ENCODE peak calls at places on chromosomes 13 and 19, in nine cellular contexts. One of them, this sample, is unnamed.

GRCh38 chr19:48321372-48321621 is 4.1 kb upstream of the EMP3 start:
- DNase-seq in NCI-H1092: peak
- DNase-seq in heart left ventricle: peak
- DNase-seq in GM23248: peak
- DNase-seq in CD8-positive, alpha-beta T cell: peak
- DNase-seq in NCI-H2029: peak
- DNase-seq in activated CD4-positive, alpha-beta T cell treated with anti-CD3 and anti-CD28 coated beads, Interleukin-2, amount 50 U/mL, for 24 hours: peak
- DNase-seq in tibial artery: peak
- DNase-seq in myocyte: peak
- DNase-seq in this sample: peak

GRCh38 chr19:12668937-12669271 is 2.3 kb downstream of the WDR83 start:
- DNase-seq in NCI-H1092: no peak
- DNase-seq in heart left ventricle: peak
- DNase-seq in GM23248: peak
- DNase-seq in CD8-positive, alpha-beta T cell: no peak
- DNase-seq in NCI-H2029: no peak
- DNase-seq in activated CD4-positive, alpha-beta T cell treated with anti-CD3 and anti-CD28 coated beads, Interleukin-2, amount 50 U/mL, for 24 hours: peak
- DNase-seq in tibial artery: peak
- DNase-seq in myocyte: peak
- DNase-seq in this sample: peak

GRCh38 chr19:7272856-7273578 is 21.2 kb downstream of the INSR start:
- DNase-seq in NCI-H1092: no peak
- DNase-seq in heart left ventricle: no peak
- DNase-seq in GM23248: peak
- DNase-seq in CD8-positive, alpha-beta T cell: no peak
- DNase-seq in NCI-H2029: no peak
- DNase-seq in activated CD4-positive, alpha-beta T cell treated with anti-CD3 and anti-CD28 coated beads, Interleukin-2, amount 50 U/mL, for 24 hours: no peak
- DNase-seq in tibial artery: no peak
- DNase-seq in myocyte: no peak
- DNase-seq in this sample: no peak

GRCh38 chr13:24074687-24075086 is 85.8 kb upstream of the SPATA13 start:
- DNase-seq in NCI-H1092: no peak
- DNase-seq in heart left ventricle: no peak
- DNase-seq in GM23248: no peak
- DNase-seq in CD8-positive, alpha-beta T cell: no peak
- DNase-seq in NCI-H2029: no peak
- DNase-seq in activated CD4-positive, alpha-beta T cell treated with anti-CD3 and anti-CD28 coated beads, Interleukin-2, amount 50 U/mL, for 24 hours: no peak
- DNase-seq in tibial artery: peak
- DNase-seq in myocyte: no peak
- DNase-seq in this sample: no peak

GRCh38 chr19:6103217-6103644 is 7.1 kb downstream of the RFX2 start:
- DNase-seq in NCI-H1092: no peak
- DNase-seq in heart left ventricle: peak
- DNase-seq in GM23248: peak
- DNase-seq in CD8-positive, alpha-beta T cell: no peak
- DNase-seq in NCI-H2029: no peak
- DNase-seq in activated CD4-positive, alpha-beta T cell treated with anti-CD3 and anti-CD28 coated beads, Interleukin-2, amount 50 U/mL, for 24 hours: no peak
- DNase-seq in tibial artery: peak
- DNase-seq in myocyte: peak
- DNase-seq in this sample: no peak

GRCh38 chr13:86567119-86567518 is 767.9 kb upstream of the SLITRK6 start:
- DNase-seq in NCI-H1092: no peak
- DNase-seq in heart left ventricle: no peak
- DNase-seq in GM23248: no peak
- DNase-seq in CD8-positive, alpha-beta T cell: no peak
- DNase-seq in NCI-H2029: no peak
- DNase-seq in activated CD4-positive, alpha-beta T cell treated with anti-CD3 and anti-CD28 coated beads, Interleukin-2, amount 50 U/mL, for 24 hours: no peak
- DNase-seq in tibial artery: no peak
- DNase-seq in myocyte: no peak
- DNase-seq in this sample: no peak

GRCh38 chr13:67168384-67168783 is 61.8 kb downstream of the PCDH9 start:
- DNase-seq in NCI-H1092: no peak
- DNase-seq in heart left ventricle: no peak
- DNase-seq in GM23248: no peak
- DNase-seq in CD8-positive, alpha-beta T cell: no peak
- DNase-seq in NCI-H2029: no peak
- DNase-seq in activated CD4-positive, alpha-beta T cell treated with anti-CD3 and anti-CD28 coated beads, Interleukin-2, amount 50 U/mL, for 24 hours: no peak
- DNase-seq in tibial artery: no peak
- DNase-seq in myocyte: no peak
- DNase-seq in this sample: no peak

GRCh38 chr19:50721441-50722137 is 1.6 kb upstream of the CLEC11A start:
- DNase-seq in NCI-H1092: no peak
- DNase-seq in heart left ventricle: no peak
- DNase-seq in GM23248: peak
- DNase-seq in CD8-positive, alpha-beta T cell: no peak
- DNase-seq in NCI-H2029: no peak
- DNase-seq in activated CD4-positive, alpha-beta T cell treated with anti-CD3 and anti-CD28 coated beads, Interleukin-2, amount 50 U/mL, for 24 hours: no peak
- DNase-seq in tibial artery: no peak
- DNase-seq in myocyte: peak
- DNase-seq in this sample: no peak

GRCh38 chr13:106259928-106260327 is 275.5 kb downstream of the EFNB2 start:
- DNase-seq in NCI-H1092: no peak
- DNase-seq in heart left ventricle: no peak
- DNase-seq in GM23248: no peak
- DNase-seq in CD8-positive, alpha-beta T cell: no peak
- DNase-seq in NCI-H2029: no peak
- DNase-seq in activated CD4-positive, alpha-beta T cell treated with anti-CD3 and anti-CD28 coated beads, Interleukin-2, amount 50 U/mL, for 24 hours: no peak
- DNase-seq in tibial artery: no peak
- DNase-seq in myocyte: no peak
- DNase-seq in this sample: no peak

GRCh38 chr19:6276447-6276846 is 3.3 kb downstream of the MLLT1 start:
- DNase-seq in NCI-H1092: no peak
- DNase-seq in heart left ventricle: peak
- DNase-seq in GM23248: peak
- DNase-seq in CD8-positive, alpha-beta T cell: no peak
- DNase-seq in NCI-H2029: no peak
- DNase-seq in activated CD4-positive, alpha-beta T cell treated with anti-CD3 and anti-CD28 coated beads, Interleukin-2, amount 50 U/mL, for 24 hours: no peak
- DNase-seq in tibial artery: peak
- DNase-seq in myocyte: peak
- DNase-seq in this sample: no peak

GRCh38 chr19:58304748-58305064 is 471 bp upstream of the ERVK3-1 start:
- DNase-seq in NCI-H1092: no peak
- DNase-seq in heart left ventricle: no peak
- DNase-seq in GM23248: no peak
- DNase-seq in CD8-positive, alpha-beta T cell: no peak
- DNase-seq in NCI-H2029: no peak
- DNase-seq in activated CD4-positive, alpha-beta T cell treated with anti-CD3 and anti-CD28 coated beads, Interleukin-2, amount 50 U/mL, for 24 hours: no peak
- DNase-seq in tibial artery: no peak
- DNase-seq in myocyte: no peak
- DNase-seq in this sample: no peak

GRCh38 chr19:51242881-51243280 is 8.0 kb upstream of the SIGLECL1 start:
- DNase-seq in NCI-H1092: no peak
- DNase-seq in heart left ventricle: no peak
- DNase-seq in GM23248: no peak
- DNase-seq in CD8-positive, alpha-beta T cell: no peak
- DNase-seq in NCI-H2029: no peak
- DNase-seq in activated CD4-positive, alpha-beta T cell treated with anti-CD3 and anti-CD28 coated beads, Interleukin-2, amount 50 U/mL, for 24 hours: no peak
- DNase-seq in tibial artery: no peak
- DNase-seq in myocyte: no peak
- DNase-seq in this sample: no peak

GRCh38 chr13:64239372-64239771 is 2823.7 kb upstream of the PCDH20 start:
- DNase-seq in NCI-H1092: no peak
- DNase-seq in heart left ventricle: no peak
- DNase-seq in GM23248: peak
- DNase-seq in CD8-positive, alpha-beta T cell: no peak
- DNase-seq in NCI-H2029: no peak
- DNase-seq in activated CD4-positive, alpha-beta T cell treated with anti-CD3 and anti-CD28 coated beads, Interleukin-2, amount 50 U/mL, for 24 hours: no peak
- DNase-seq in tibial artery: no peak
- DNase-seq in myocyte: peak
- DNase-seq in this sample: no peak

GRCh38 chr19:2385053-2385721 is 25.1 kb downstream of the TMPRSS9 start:
- DNase-seq in NCI-H1092: peak
- DNase-seq in heart left ventricle: no peak
- DNase-seq in GM23248: peak
- DNase-seq in CD8-positive, alpha-beta T cell: no peak
- DNase-seq in NCI-H2029: peak
- DNase-seq in activated CD4-positive, alpha-beta T cell treated with anti-CD3 and anti-CD28 coated beads, Interleukin-2, amount 50 U/mL, for 24 hours: no peak
- DNase-seq in tibial artery: no peak
- DNase-seq in myocyte: peak
- DNase-seq in this sample: no peak

GRCh38 chr13:104098421-104098820 is 1032.2 kb upstream of the SLC10A2 start:
- DNase-seq in NCI-H1092: no peak
- DNase-seq in heart left ventricle: no peak
- DNase-seq in GM23248: no peak
- DNase-seq in CD8-positive, alpha-beta T cell: no peak
- DNase-seq in NCI-H2029: no peak
- DNase-seq in activated CD4-positive, alpha-beta T cell treated with anti-CD3 and anti-CD28 coated beads, Interleukin-2, amount 50 U/mL, for 24 hours: no peak
- DNase-seq in tibial artery: no peak
- DNase-seq in myocyte: peak
- DNase-seq in this sample: no peak

GRCh38 chr13:98581971-98582702 is 5.2 kb upstream of the STK24 start:
- DNase-seq in NCI-H1092: peak
- DNase-seq in heart left ventricle: no peak
- DNase-seq in GM23248: peak
- DNase-seq in CD8-positive, alpha-beta T cell: no peak
- DNase-seq in NCI-H2029: peak
- DNase-seq in activated CD4-positive, alpha-beta T cell treated with anti-CD3 and anti-CD28 coated beads, Interleukin-2, amount 50 U/mL, for 24 hours: no peak
- DNase-seq in tibial artery: no peak
- DNase-seq in myocyte: peak
- DNase-seq in this sample: no peak

GRCh38 chr19:11387154-11388034 is 3.3 kb upstream of the EPOR start:
- DNase-seq in NCI-H1092: no peak
- DNase-seq in heart left ventricle: no peak
- DNase-seq in GM23248: no peak
- DNase-seq in CD8-positive, alpha-beta T cell: no peak
- DNase-seq in NCI-H2029: no peak
- DNase-seq in activated CD4-positive, alpha-beta T cell treated with anti-CD3 and anti-CD28 coated beads, Interleukin-2, amount 50 U/mL, for 24 hours: no peak
- DNase-seq in tibial artery: no peak
- DNase-seq in myocyte: no peak
- DNase-seq in this sample: no peak

GRCh38 chr13:45231722-45232121 is 30.9 kb upstream of the KCTD4 start:
- DNase-seq in NCI-H1092: no peak
- DNase-seq in heart left ventricle: no peak
- DNase-seq in GM23248: peak
- DNase-seq in CD8-positive, alpha-beta T cell: no peak
- DNase-seq in NCI-H2029: no peak
- DNase-seq in activated CD4-positive, alpha-beta T cell treated with anti-CD3 and anti-CD28 coated beads, Interleukin-2, amount 50 U/mL, for 24 hours: no peak
- DNase-seq in tibial artery: no peak
- DNase-seq in myocyte: peak
- DNase-seq in this sample: no peak

GRCh38 chr19:2503521-2504109 is 27.7 kb downstream of the GADD45B start:
- DNase-seq in NCI-H1092: no peak
- DNase-seq in heart left ventricle: no peak
- DNase-seq in GM23248: peak
- DNase-seq in CD8-positive, alpha-beta T cell: peak
- DNase-seq in NCI-H2029: no peak
- DNase-seq in activated CD4-positive, alpha-beta T cell treated with anti-CD3 and anti-CD28 coated beads, Interleukin-2, amount 50 U/mL, for 24 hours: peak
- DNase-seq in tibial artery: no peak
- DNase-seq in myocyte: peak
- DNase-seq in this sample: peak

GRCh38 chr19:13729859-13730258 is 34.5 kb upstream of the MRI1 start:
- DNase-seq in NCI-H1092: no peak
- DNase-seq in heart left ventricle: no peak
- DNase-seq in GM23248: peak
- DNase-seq in CD8-positive, alpha-beta T cell: no peak
- DNase-seq in NCI-H2029: no peak
- DNase-seq in activated CD4-positive, alpha-beta T cell treated with anti-CD3 and anti-CD28 coated beads, Interleukin-2, amount 50 U/mL, for 24 hours: no peak
- DNase-seq in tibial artery: no peak
- DNase-seq in myocyte: no peak
- DNase-seq in this sample: no peak

GRCh38 chr19:29524201-29524911 is 1.4 kb upstream of the VSTM2B start:
- DNase-seq in NCI-H1092: no peak
- DNase-seq in heart left ventricle: peak
- DNase-seq in GM23248: peak
- DNase-seq in CD8-positive, alpha-beta T cell: no peak
- DNase-seq in NCI-H2029: no peak
- DNase-seq in activated CD4-positive, alpha-beta T cell treated with anti-CD3 and anti-CD28 coated beads, Interleukin-2, amount 50 U/mL, for 24 hours: no peak
- DNase-seq in tibial artery: no peak
- DNase-seq in myocyte: no peak
- DNase-seq in this sample: no peak

GRCh38 chr13:25051065-25051464 is 44.9 kb upstream of the PABPC3 start:
- DNase-seq in NCI-H1092: no peak
- DNase-seq in heart left ventricle: no peak
- DNase-seq in GM23248: no peak
- DNase-seq in CD8-positive, alpha-beta T cell: no peak
- DNase-seq in NCI-H2029: no peak
- DNase-seq in activated CD4-positive, alpha-beta T cell treated with anti-CD3 and anti-CD28 coated beads, Interleukin-2, amount 50 U/mL, for 24 hours: no peak
- DNase-seq in tibial artery: no peak
- DNase-seq in myocyte: no peak
- DNase-seq in this sample: no peak

GRCh38 chr13:109301276-109301675 is 485.1 kb downstream of the IRS2 start:
- DNase-seq in NCI-H1092: no peak
- DNase-seq in heart left ventricle: no peak
- DNase-seq in GM23248: no peak
- DNase-seq in CD8-positive, alpha-beta T cell: no peak
- DNase-seq in NCI-H2029: no peak
- DNase-seq in activated CD4-positive, alpha-beta T cell treated with anti-CD3 and anti-CD28 coated beads, Interleukin-2, amount 50 U/mL, for 24 hours: no peak
- DNase-seq in tibial artery: no peak
- DNase-seq in myocyte: no peak
- DNase-seq in this sample: no peak

GRCh38 chr13:114174529-114174941 is 4.5 kb upstream of the CFAP97D2 start:
- DNase-seq in NCI-H1092: no peak
- DNase-seq in heart left ventricle: no peak
- DNase-seq in GM23248: no peak
- DNase-seq in CD8-positive, alpha-beta T cell: no peak
- DNase-seq in NCI-H2029: no peak
- DNase-seq in activated CD4-positive, alpha-beta T cell treated with anti-CD3 and anti-CD28 coated beads, Interleukin-2, amount 50 U/mL, for 24 hours: no peak
- DNase-seq in tibial artery: no peak
- DNase-seq in myocyte: no peak
- DNase-seq in this sample: no peak

This sample was measured in immature natural killer cell.